ENCODE peak calls at places on chromosome 12, in nine cellular contexts. G is HT-29; B is lower lobe of right lung; Q is T-helper 2 cell; H is HS-27A; D is M059J; A is central memory CD4-positive, alpha-beta T cell; W is activated T-cell treated with anti-CD3 and anti-CD28 coated beads for 1 hour; Z is sciatic nerve. M is an unnamed sample.
A peak's percentile ranks its signal among the peaks of the same experiment; 100 is the strongest.

GRCh38 chr12:56104815-56105476 is 587 bp downstream of the PA2G4 start:
- DNase-seq in Q (no peak), A (no peak), W (no peak), G (peak; percentile 51), H (no peak), B (no peak), D (no peak), Z (no peak), M (peak; percentile 31)

GRCh38 chr12:90174198-90174510 is 465.5 kb upstream of the ATP2B1 start:
- DNase-seq in G (peak; percentile 4), B (no peak), D (peak; percentile 57), A (no peak), W (no peak), Z (no peak), Q (no peak), H (no peak), M (no peak)

GRCh38 chr12:19941096-19941495 is 427.2 kb upstream of the PDE3A start:
- DNase-seq in H (no peak), B (peak; percentile 30), Z (no peak), Q (no peak), W (no peak), A (no peak), G (no peak), D (no peak), M (no peak)

GRCh38 chr12:69708649-69709048 is 9.5 kb upstream of the BEST3 start:
- DNase-seq in G (peak; percentile 10), Z (no peak), Q (no peak), D (no peak), H (no peak), A (no peak), W (no peak), B (no peak), M (no peak)

GRCh38 chr12:107775093-107775721 is 703 bp downstream of the ASCL4 start:
- DNase-seq in G (no peak), H (no peak), A (no peak), W (no peak), D (no peak), B (no peak), Z (no peak), Q (no peak), M (peak; percentile 78)

GRCh38 chr12:86484473-86484872 is 228.3 kb upstream of the MGAT4C start:
- DNase-seq in Q (no peak), H (no peak), W (no peak), A (no peak), B (no peak), D (no peak), Z (no peak), G (no peak), M (no peak)

GRCh38 chr12:4109826-4110225 is 163.7 kb upstream of the CCND2 start:
- DNase-seq in W (no peak), Q (no peak), Z (no peak), H (no peak), D (no peak), G (no peak), B (no peak), A (no peak), M (no peak)

GRCh38 chr12:121804417-121805111 is 755 bp downstream of the SETD1B start:
- DNase-seq in Z (peak; percentile 65), H (no peak), D (no peak), B (no peak), W (peak; percentile 51), G (peak; percentile 46), A (peak; percentile 57), Q (no peak), M (no peak)

GRCh38 chr12:107610030-107610859 is 75.4 kb upstream of the PWP1 start:
- DNase-seq in B (no peak), Z (no peak), A (no peak), H (no peak), D (peak; percentile 19), W (no peak), G (peak; percentile 22), Q (no peak), M (peak; percentile 74)

GRCh38 chr12:15173142-15173541 is 48.1 kb downstream of the RERG start:
- DNase-seq in Z (no peak), D (no peak), H (no peak), W (no peak), A (no peak), G (no peak), Q (no peak), B (no peak), M (no peak)

GRCh38 chr12:79692860-79693605 is 2.3 kb upstream of the PAWR start:
- DNase-seq in B (no peak), A (no peak), D (peak; percentile 32), G (no peak), Q (no peak), Z (no peak), H (no peak), W (no peak), M (no peak)

GRCh38 chr12:98162906-98163678 is 352.3 kb upstream of the TMPO start:
- DNase-seq in Q (no peak), A (no peak), Z (no peak), W (no peak), B (no peak), D (no peak), H (no peak), G (no peak), M (no peak)

GRCh38 chr12:112788205-112788604 is 3.3 kb upstream of the RPH3A start:
- DNase-seq in Z (no peak), A (no peak), D (no peak), B (no peak), H (no peak), Q (no peak), G (no peak), W (no peak), M (no peak)

GRCh38 chr12:19158909-19159308 is 29.4 kb downstream of the PLEKHA5 start:
- DNase-seq in W (no peak), G (no peak), B (no peak), Q (no peak), A (no peak), D (no peak), Z (no peak), H (no peak), M (no peak)

GRCh38 chr12:106305376-106305775 is 2.8 kb downstream of the TCP11L2 start:
- DNase-seq in W (no peak), Q (no peak), A (no peak), H (no peak), D (no peak), Z (no peak), G (no peak), B (no peak), M (no peak)

GRCh38 chr12:53995311-53996187 is 4.4 kb upstream of the HOXC9 start:
- DNase-seq in B (no peak), A (no peak), W (no peak), H (peak; percentile 58), Q (no peak), G (peak; percentile 83), D (no peak), Z (no peak), M (no peak)

GRCh38 chr12:49369723-49370145 is 2.5 kb downstream of the SPATS2 start:
- DNase-seq in H (no peak), Q (no peak), D (peak; percentile 33), A (no peak), Z (no peak), W (no peak), G (peak; percentile 60), B (no peak), M (peak; percentile 33)

GRCh38 chr12:108572166-108572790 is 9.9 kb downstream of the ISCU start:
- DNase-seq in D (peak; percentile 40), W (no peak), Z (no peak), G (no peak), H (no peak), A (no peak), B (no peak), Q (no peak), M (no peak)

GRCh38 chr12:124188561-124189405 is 106.1 kb upstream of the RFLNA start:
- DNase-seq in H (no peak), Q (no peak), D (peak; percentile 71), G (peak; percentile 17), A (no peak), B (no peak), Z (no peak), W (no peak), M (peak; percentile 78)

GRCh38 chr12:120725659-120726509 is at the start of gene ACADS:
- DNase-seq in D (peak; percentile 80), Q (peak; percentile 86), A (peak; percentile 82), W (peak; percentile 83), H (no peak), B (peak; percentile 95), G (peak; percentile 87), Z (peak; percentile 96), M (peak; percentile 92)

GRCh38 chr12:3255071-3255470 is 177.9 kb downstream of the TSPAN9 start:
- DNase-seq in D (no peak), H (no peak), W (no peak), B (no peak), G (no peak), Z (no peak), Q (no peak), A (no peak), M (no peak)

GRCh38 chr12:6084261-6084968 is 40.1 kb downstream of the VWF start:
- DNase-seq in A (no peak), G (peak; percentile 92), D (peak; percentile 90), Z (peak; percentile 58), W (no peak), Q (no peak), B (no peak), H (no peak), M (peak; percentile 56)

GRCh38 chr12:43931187-43931586 is 95.3 kb downstream of the TMEM117 start:
- DNase-seq in D (no peak), G (no peak), W (no peak), A (no peak), Q (no peak), Z (no peak), H (no peak), B (no peak), M (no peak)

GRCh38 chr12:11876301-11876700 is 194.4 kb upstream of the BCL2L14 start:
- DNase-seq in Z (no peak), H (no peak), G (no peak), D (no peak), W (no peak), Q (no peak), B (no peak), A (no peak), M (no peak)

GRCh38 chr12:119642986-119643385 is 24.9 kb upstream of the PRKAB1 start:
- DNase-seq in Q (no peak), A (no peak), Z (no peak), D (no peak), W (no peak), B (no peak), H (no peak), G (no peak), M (peak; percentile 31)

GRCh38 chr12:123996581-123996980 is 23.6 kb downstream of the ZNF664 start:
- DNase-seq in A (no peak), Q (no peak), W (no peak), B (no peak), Z (no peak), D (no peak), H (no peak), G (no peak), M (no peak)

GRCh38 chr12:67911293-67911637 is 78.0 kb upstream of the IFNG-AS1 start:
- DNase-seq in D (peak; percentile 37), W (no peak), A (no peak), B (no peak), Q (no peak), G (no peak), H (no peak), Z (no peak), M (no peak)

GRCh38 chr12:91216871-91217270 is 34.3 kb upstream of the DCN start:
- DNase-seq in B (no peak), A (no peak), Z (no peak), W (no peak), G (no peak), H (no peak), D (no peak), Q (no peak), M (no peak)

GRCh38 chr12:119012179-119012578 is 30.8 kb downstream of the SRRM4 start:
- DNase-seq in Q (no peak), D (no peak), B (no peak), G (no peak), W (no peak), Z (no peak), H (no peak), A (no peak), M (no peak)

GRCh38 chr12:75814856-75815754 is 216.5 kb downstream of the PHLDA1 start:
- DNase-seq in B (no peak), Q (no peak), A (peak; percentile 53), G (peak; percentile 79), H (peak; percentile 72), Z (no peak), D (peak; percentile 97), W (no peak), M (no peak)

GRCh38 chr12:59472273-59472672 is 123.6 kb upstream of the SLC16A7 start:
- DNase-seq in Z (no peak), D (no peak), Q (no peak), A (no peak), B (no peak), W (no peak), G (no peak), H (no peak), M (no peak)